ENCODE peak calls at places on chromosome 13, in four cellular contexts. B, C, I and S are unnamed samples.

GRCh38 chr13:44313674-44314073 is 60.0 kb upstream of the SERP2 start:
- DNase-seq in C (no peak), B (peak; percentile 61), I (no peak), S (no peak)

GRCh38 chr13:41456768-41457588 is at the start of gene RGCC:
- DNase-seq in B (peak; percentile 16), C (peak; percentile 96), I (peak; percentile 67), S (peak; percentile 99)

GRCh38 chr13:25692156-25692555 is 320.4 kb downstream of the ATP8A2 start:
- DNase-seq in B (no peak), C (no peak), I (no peak), S (no peak)

GRCh38 chr13:36344886-36345437 is 1.2 kb downstream of the SPART start:
- DNase-seq in I (no peak), C (no peak), B (no peak), S (no peak)

GRCh38 chr13:101453784-101454201 is 1.3 kb downstream of the ITGBL1 start:
- DNase-seq in I (no peak), C (no peak), B (no peak), S (peak; percentile 28)

GRCh38 chr13:80654638-80655249 is 313.8 kb upstream of the SPRY2 start:
- DNase-seq in I (no peak), B (no peak), C (no peak), S (peak; percentile 80)

GRCh38 chr13:34230271-34230670 is 412.3 kb downstream of the RFC3 start:
- DNase-seq in I (no peak), B (no peak), C (no peak), S (no peak)

GRCh38 chr13:33545492-33545891 is 259.9 kb upstream of the STARD13 start:
- DNase-seq in B (no peak), I (no peak), C (no peak), S (no peak)

GRCh38 chr13:113672002-113672651 is 5.1 kb downstream of the GRK1 start:
- DNase-seq in B (no peak), I (no peak), C (no peak), S (peak; percentile 11)

GRCh38 chr13:30371649-30372265 is 50.5 kb upstream of the UBE2L5 start:
- DNase-seq in C (peak; percentile 68), B (no peak), I (no peak), S (no peak)